ENCODE peak calls at places on chromosome 22, in nine cellular contexts. B is IMR-90; H is SK-N-SH; T is HAP-1; S is GM23338; P is naive thymus-derived CD4-positive, alpha-beta T cell; C is adrenal gland; V is tibial nerve; Q is sigmoid colon. L is an unnamed sample. For H3K36me3, the result is how much of the 10 kb centered on the place peaks cover.

GRCh38 chr22:48748860-48749554 is 1078.7 kb downstream of the BRD1 start:
- DNase-seq in T (no peak), S (no peak), C (no peak), B (no peak), H (no peak), V (no peak), Q (peak), P (no peak), L (no peak)

GRCh38 chr22:21915624-21916308 is 36.9 kb downstream of the PPM1F start:
- DNase-seq in S (no peak), B (no peak), C (no peak), Q (no peak), T (no peak), H (peak), P (no peak), V (no peak), L (no peak)

GRCh38 chr22:35749808-35750207 is 32.1 kb downstream of the APOL5 start:
- DNase-seq in H (no peak), Q (no peak), V (no peak), T (no peak), P (no peak), B (no peak), S (no peak), C (no peak), L (no peak)

GRCh38 chr22:36343070-36343719 is 44.6 kb downstream of the MYH9 start:
- DNase-seq in Q (no peak), B (no peak), H (no peak), C (no peak), S (no peak), V (no peak), P (no peak), T (no peak), L (no peak)

GRCh38 chr22:46089426-46090041 is 60.8 kb upstream of the PPARA start:
- DNase-seq in V (no peak), H (no peak), B (no peak), T (no peak), P (no peak), S (no peak), C (peak), Q (peak), L (no peak)

GRCh38 chr22:33723915-33724314 is 196.4 kb downstream of the LARGE1 start:
- DNase-seq in T (no peak), S (no peak), V (peak), C (no peak), P (no peak), B (no peak), Q (no peak), H (no peak), L (no peak)

GRCh38 chr22:44132724-44133123 is 48.0 kb upstream of the PARVG start:
- DNase-seq in Q (peak), B (no peak), T (no peak), P (no peak), H (no peak), C (no peak), V (no peak), S (peak), L (no peak)

GRCh38 chr22:46602025-46602424 is 18.2 kb upstream of the GRAMD4 start:
- DNase-seq in T (no peak), P (no peak), H (no peak), C (no peak), Q (no peak), V (no peak), B (no peak), S (no peak), L (no peak)

GRCh38 chr22:36111316-36111715 is 49.2 kb downstream of the APOL3 start:
- DNase-seq in P (no peak), Q (peak), T (no peak), S (no peak), C (no peak), H (no peak), V (no peak), B (no peak), L (no peak)

GRCh38 chr22:33720166-33720878 is 200.0 kb downstream of the LARGE1 start:
- DNase-seq in P (no peak), C (no peak), Q (no peak), H (no peak), T (no peak), V (no peak), B (no peak), S (no peak), L (no peak)

GRCh38 chr22:17430298-17430900 is 61.1 kb downstream of the CECR2 start:
- DNase-seq in S (no peak), B (no peak), P (no peak), H (no peak), Q (peak), C (no peak), T (no peak), V (peak), L (no peak)

GRCh38 chr22:19499236-19499879 is 19.6 kb downstream of the CDC45 start:
- DNase-seq in B (no peak), H (no peak), Q (no peak), S (no peak), V (no peak), C (no peak), T (no peak), P (no peak), L (no peak)
- H3K36me3 ChIP-seq in B (under half), H (under half), Q (under half), S (under half), V (under half), C (under half), T (half or more), P (under half), L (under half)

GRCh38 chr22:40040927-40041326 is 46.2 kb downstream of the FAM83F start:
- DNase-seq in P (no peak), H (no peak), T (peak), C (peak), S (no peak), Q (peak), B (no peak), V (peak), L (no peak)
- H3K36me3 ChIP-seq in P (under half), H (under half), T (under half), C (under half), S (under half), Q (under half), B (under half), V (under half), L (under half)

GRCh38 chr22:30043181-30043580 is 37.1 kb upstream of the HORMAD2 start:
- DNase-seq in H (no peak), P (no peak), C (no peak), B (no peak), V (no peak), Q (no peak), T (no peak), S (no peak), L (no peak)
- H3K36me3 ChIP-seq in H (under half), P (under half), C (under half), B (under half), V (under half), Q (under half), T (under half), S (under half), L (under half)

GRCh38 chr22:47694536-47694935 is 932.1 kb downstream of the TBC1D22A start:
- DNase-seq in H (no peak), Q (no peak), S (no peak), P (no peak), C (no peak), B (no peak), V (no peak), T (no peak), L (no peak)
- H3K36me3 ChIP-seq in H (under half), Q (under half), S (under half), P (under half), C (under half), B (under half), V (under half), T (under half), L (under half)

GRCh38 chr22:24142241-24142640 is 39.0 kb upstream of the SUSD2 start:
- DNase-seq in H (no peak), Q (no peak), C (no peak), B (no peak), V (no peak), T (no peak), P (no peak), S (no peak), L (no peak)
- H3K36me3 ChIP-seq in H (under half), Q (under half), C (under half), B (under half), V (under half), T (under half), P (under half), S (under half), L (under half)

DNA sequence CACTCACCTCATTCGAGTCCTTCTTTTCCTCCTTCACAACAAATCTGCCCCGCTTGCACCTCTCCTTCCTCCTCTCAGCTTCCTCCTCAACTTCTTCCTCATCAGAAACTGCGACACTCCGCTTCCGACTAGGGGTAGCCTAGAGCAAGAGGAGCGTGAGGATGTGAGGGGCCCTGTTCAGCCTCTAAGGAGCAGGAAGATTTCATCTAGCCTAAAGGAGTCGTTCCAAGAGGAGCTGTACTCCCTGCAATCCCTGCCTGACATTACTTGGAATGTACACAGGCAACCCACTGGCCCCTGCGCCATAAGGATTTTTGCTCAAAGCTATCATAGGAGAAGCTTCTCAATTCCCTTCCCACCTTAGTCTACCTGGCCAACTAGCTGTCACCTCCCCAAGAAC is 34.5 kb downstream of the MORC2 start:
- DNase-seq in T (no peak), C (no peak), B (no peak), S (no peak), V (no peak), Q (no peak), H (no peak), P (no peak), L (no peak)
- H3K36me3 ChIP-seq in T (half or more), C (under half), B (half or more), S (half or more), V (half or more), Q (half or more), H (half or more), P (half or more), L (half or more)

GRCh38 chr22:38713921-38714320 is 8.2 kb downstream of the GTPBP1 start:
- DNase-seq in V (no peak), B (no peak), T (peak), S (peak), H (no peak), Q (no peak), C (no peak), P (no peak), L (no peak)

GRCh38 chr22:38715852-38716251 is 10.1 kb downstream of the GTPBP1 start:
- DNase-seq in V (no peak), H (no peak), T (no peak), C (no peak), B (no peak), Q (no peak), S (no peak), P (no peak), L (no peak)

GRCh38 chr22:38716271-38716670 is 10.5 kb downstream of the GTPBP1 start:
- DNase-seq in S (no peak), B (no peak), P (no peak), Q (peak), V (no peak), T (no peak), C (no peak), H (no peak), L (no peak)

GRCh38 chr22:38716827-38717226 is 11.1 kb downstream of the GTPBP1 start:
- DNase-seq in Q (no peak), S (no peak), T (no peak), B (no peak), P (no peak), C (no peak), V (no peak), H (no peak), L (no peak)

DNA sequence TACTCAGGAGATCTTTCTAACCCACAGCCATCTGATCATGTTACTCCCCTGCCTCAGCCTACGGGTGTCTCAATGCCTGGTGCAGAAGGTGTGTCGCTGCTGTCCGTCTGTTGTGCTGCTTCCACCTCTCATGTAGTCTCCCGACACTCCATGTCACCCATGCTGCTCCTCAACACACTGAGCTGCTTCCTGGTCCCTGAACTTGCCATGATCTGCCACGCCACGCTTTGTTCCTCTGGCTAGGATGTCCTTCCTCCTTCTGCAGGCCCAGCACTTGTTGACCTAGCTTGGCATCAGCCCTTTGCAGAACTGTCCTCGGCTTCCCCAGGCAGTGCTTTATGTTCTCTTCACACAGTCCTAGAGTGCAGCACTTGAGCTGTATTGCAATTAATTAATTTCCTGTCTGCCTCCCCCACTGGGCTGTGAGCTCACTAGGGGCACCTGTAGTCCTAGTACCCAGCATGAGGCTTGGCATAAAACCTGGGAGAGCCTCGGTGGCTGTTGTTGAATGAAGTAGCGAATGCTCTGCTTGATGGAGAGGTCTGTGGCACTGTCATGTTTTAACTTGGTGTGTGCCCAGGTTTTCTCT is 9.5 kb downstream of the GTPBP1 start:
- DNase-seq in P (no peak), H (no peak), B (no peak), T (peak), Q (no peak), C (no peak), V (no peak), S (no peak), L (no peak)
- H3K36me3 ChIP-seq in P (under half), H (under half), B (under half), T (half or more), Q (under half), C (under half), V (under half), S (under half), L (under half)

GRCh38 chr22:26718488-26718887 is 61.1 kb downstream of the MIAT start:
- DNase-seq in V (no peak), P (no peak), T (no peak), B (no peak), H (no peak), Q (no peak), C (no peak), S (no peak), L (no peak)
- H3K36me3 ChIP-seq in V (half or more), P (half or more), T (under half), B (under half), H (under half), Q (under half), C (under half), S (under half), L (under half)